ENCODE peak calls at places on chromosomes 6 and 20, in ten cellular contexts. One of them, this sample, is unnamed. For H3K36me3, the result is how much of the 10 kb centered on the place peaks cover.

GRCh38 chr6:149696904-149697303 is 21.0 kb downstream of the LATS1 start:
- DNase-seq in left ventricle myocardium inferior: no peak
- DNase-seq in tibial artery: no peak
- DNase-seq in fibroblast of lung: peak
- DNase-seq in heart left ventricle: no peak
- DNase-seq in IMR-90: peak
- DNase-seq in HCT116: no peak
- DNase-seq in stomach: no peak
- DNase-seq in colonic mucosa: no peak
- DNase-seq in H1: no peak
- DNase-seq in this sample: no peak

GRCh38 chr6:167956983-167957492 is 40.4 kb upstream of the KIF25 start:
- DNase-seq in left ventricle myocardium inferior: no peak
- DNase-seq in tibial artery: no peak
- DNase-seq in fibroblast of lung: no peak
- DNase-seq in heart left ventricle: no peak
- DNase-seq in IMR-90: peak
- DNase-seq in HCT116: no peak
- DNase-seq in stomach: no peak
- DNase-seq in colonic mucosa: no peak
- DNase-seq in H1: no peak
- DNase-seq in this sample: no peak

GRCh38 chr6:46626228-46626909 is 26.2 kb downstream of the CYP39A1 start:
- DNase-seq in left ventricle myocardium inferior: no peak
- DNase-seq in tibial artery: no peak
- DNase-seq in fibroblast of lung: peak
- DNase-seq in heart left ventricle: no peak
- DNase-seq in IMR-90: peak
- DNase-seq in HCT116: peak
- DNase-seq in stomach: no peak
- DNase-seq in colonic mucosa: no peak
- DNase-seq in H1: no peak
- DNase-seq in this sample: no peak

GRCh38 chr6:105601541-105602174 is 198.8 kb upstream of the PREP start:
- DNase-seq in left ventricle myocardium inferior: peak
- DNase-seq in tibial artery: peak
- DNase-seq in fibroblast of lung: peak
- DNase-seq in heart left ventricle: peak
- DNase-seq in IMR-90: peak
- DNase-seq in HCT116: no peak
- DNase-seq in stomach: peak
- DNase-seq in colonic mucosa: peak
- DNase-seq in H1: no peak
- DNase-seq in this sample: no peak

GRCh38 chr6:38806271-38806670 is 91.2 kb downstream of the DNAH8 start:
- DNase-seq in left ventricle myocardium inferior: no peak
- DNase-seq in tibial artery: no peak
- DNase-seq in fibroblast of lung: no peak
- DNase-seq in heart left ventricle: no peak
- DNase-seq in IMR-90: no peak
- DNase-seq in HCT116: no peak
- DNase-seq in stomach: no peak
- DNase-seq in colonic mucosa: no peak
- DNase-seq in H1: no peak
- DNase-seq in this sample: no peak

GRCh38 chr6:72271531-72271930 is 350.3 kb upstream of the KCNQ5 start:
- DNase-seq in left ventricle myocardium inferior: no peak
- DNase-seq in tibial artery: no peak
- DNase-seq in fibroblast of lung: no peak
- DNase-seq in heart left ventricle: no peak
- DNase-seq in IMR-90: no peak
- DNase-seq in HCT116: no peak
- DNase-seq in stomach: no peak
- DNase-seq in colonic mucosa: no peak
- DNase-seq in H1: no peak
- DNase-seq in this sample: no peak

GRCh38 chr6:150267686-150268561 is 100.9 kb upstream of the IYD start:
- DNase-seq in left ventricle myocardium inferior: no peak
- DNase-seq in tibial artery: peak
- DNase-seq in fibroblast of lung: peak
- DNase-seq in heart left ventricle: no peak
- DNase-seq in IMR-90: peak
- DNase-seq in HCT116: no peak
- DNase-seq in stomach: no peak
- DNase-seq in colonic mucosa: no peak
- DNase-seq in H1: no peak
- DNase-seq in this sample: no peak

GRCh38 chr6:4561773-4562172 is 214.4 kb upstream of the CDYL start:
- DNase-seq in left ventricle myocardium inferior: no peak
- DNase-seq in tibial artery: no peak
- DNase-seq in fibroblast of lung: no peak
- DNase-seq in heart left ventricle: no peak
- DNase-seq in IMR-90: no peak
- DNase-seq in HCT116: no peak
- DNase-seq in stomach: no peak
- DNase-seq in colonic mucosa: no peak
- DNase-seq in H1: no peak
- DNase-seq in this sample: no peak

GRCh38 chr6:36131517-36132220 is 1.4 kb downstream of the MAPK13 start:
- DNase-seq in left ventricle myocardium inferior: no peak
- DNase-seq in tibial artery: no peak
- DNase-seq in fibroblast of lung: peak
- DNase-seq in heart left ventricle: no peak
- DNase-seq in IMR-90: peak
- DNase-seq in HCT116: no peak
- DNase-seq in stomach: peak
- DNase-seq in colonic mucosa: peak
- DNase-seq in H1: no peak
- DNase-seq in this sample: peak

GRCh38 chr6:161273356-161273751 is 507 bp downstream of the AGPAT4 start:
- DNase-seq in left ventricle myocardium inferior: no peak
- DNase-seq in tibial artery: no peak
- DNase-seq in fibroblast of lung: peak
- DNase-seq in heart left ventricle: no peak
- DNase-seq in IMR-90: peak
- DNase-seq in HCT116: peak
- DNase-seq in stomach: no peak
- DNase-seq in colonic mucosa: no peak
- DNase-seq in H1: no peak
- DNase-seq in this sample: no peak

GRCh38 chr20:59025086-59025485 is 5.9 kb downstream of the TUBB1 start:
- DNase-seq in left ventricle myocardium inferior: no peak
- DNase-seq in tibial artery: no peak
- DNase-seq in fibroblast of lung: no peak
- DNase-seq in heart left ventricle: no peak
- DNase-seq in IMR-90: no peak
- DNase-seq in HCT116: no peak
- DNase-seq in stomach: no peak
- DNase-seq in colonic mucosa: no peak
- DNase-seq in H1: no peak
- DNase-seq in this sample: no peak

GRCh38 chr20:59028812-59029211 is 3.3 kb downstream of the ATP5F1E start:
- DNase-seq in left ventricle myocardium inferior: no peak
- DNase-seq in tibial artery: no peak
- DNase-seq in fibroblast of lung: no peak
- DNase-seq in heart left ventricle: no peak
- DNase-seq in IMR-90: peak
- DNase-seq in HCT116: no peak
- DNase-seq in stomach: no peak
- DNase-seq in colonic mucosa: no peak
- DNase-seq in H1: no peak
- DNase-seq in this sample: no peak

GRCh38 chr20:59025511-59025910 is 6.3 kb downstream of the TUBB1 start:
- DNase-seq in left ventricle myocardium inferior: no peak
- DNase-seq in tibial artery: no peak
- DNase-seq in fibroblast of lung: no peak
- DNase-seq in heart left ventricle: no peak
- DNase-seq in IMR-90: no peak
- DNase-seq in HCT116: no peak
- DNase-seq in stomach: no peak
- DNase-seq in colonic mucosa: no peak
- DNase-seq in H1: no peak
- DNase-seq in this sample: no peak

GRCh38 chr20:59027746-59028320 is 4.3 kb downstream of the ATP5F1E start:
- DNase-seq in left ventricle myocardium inferior: no peak
- DNase-seq in tibial artery: no peak
- DNase-seq in fibroblast of lung: peak
- DNase-seq in heart left ventricle: no peak
- DNase-seq in IMR-90: peak
- DNase-seq in HCT116: no peak
- DNase-seq in stomach: no peak
- DNase-seq in colonic mucosa: no peak
- DNase-seq in H1: no peak
- DNase-seq in this sample: no peak

DNA sequence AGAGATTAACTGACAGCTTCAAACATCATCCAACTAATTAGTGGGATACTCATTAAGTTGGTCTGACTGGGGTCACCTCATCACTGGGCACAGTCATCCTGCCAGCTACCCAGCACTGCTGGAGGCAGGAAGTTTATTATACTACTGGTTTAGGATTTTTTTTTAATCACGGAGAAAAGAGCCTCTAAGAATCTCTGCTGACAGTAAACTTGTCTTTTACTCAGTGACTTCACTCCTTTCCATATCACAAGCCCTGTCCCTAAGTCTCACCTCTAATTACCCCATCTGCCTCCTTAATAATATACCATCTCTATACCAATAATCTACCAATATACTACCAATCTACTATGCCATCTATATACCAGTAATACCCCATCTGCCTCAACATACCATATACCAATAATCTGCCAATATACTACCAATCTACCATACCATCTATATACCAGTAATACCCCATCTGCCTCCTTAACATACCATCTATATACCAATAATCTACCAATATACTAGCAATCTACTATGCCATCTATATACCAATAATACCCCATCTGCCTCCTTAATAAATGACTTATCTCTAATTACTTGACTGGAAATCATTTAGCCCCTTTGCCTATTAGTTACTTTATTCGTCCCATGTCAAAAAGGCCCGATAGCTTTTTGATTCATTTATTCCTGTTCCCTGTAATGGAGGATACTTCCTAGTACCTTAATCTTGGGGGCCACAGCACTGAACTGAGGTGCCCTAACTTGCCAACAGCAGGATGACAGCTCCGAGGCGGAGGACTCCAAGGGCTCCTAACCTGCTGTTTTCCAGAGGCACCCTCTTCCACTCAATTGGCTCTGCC is 5.0 kb downstream of the ATP5F1E start:
- DNase-seq in left ventricle myocardium inferior: no peak
- DNase-seq in tibial artery: no peak
- DNase-seq in fibroblast of lung: no peak
- DNase-seq in heart left ventricle: no peak
- DNase-seq in IMR-90: no peak
- DNase-seq in HCT116: no peak
- DNase-seq in stomach: no peak
- DNase-seq in colonic mucosa: no peak
- DNase-seq in H1: no peak
- DNase-seq in this sample: no peak
- H3K36me3 ChIP-seq in left ventricle myocardium inferior: half or more
- H3K36me3 ChIP-seq in tibial artery: half or more
- H3K36me3 ChIP-seq in fibroblast of lung: under half
- H3K36me3 ChIP-seq in heart left ventricle: half or more
- H3K36me3 ChIP-seq in IMR-90: under half
- H3K36me3 ChIP-seq in HCT116: under half
- H3K36me3 ChIP-seq in stomach: under half
- H3K36me3 ChIP-seq in colonic mucosa: under half
- H3K36me3 ChIP-seq in H1: under half
- H3K36me3 ChIP-seq in this sample: under half

DNA sequence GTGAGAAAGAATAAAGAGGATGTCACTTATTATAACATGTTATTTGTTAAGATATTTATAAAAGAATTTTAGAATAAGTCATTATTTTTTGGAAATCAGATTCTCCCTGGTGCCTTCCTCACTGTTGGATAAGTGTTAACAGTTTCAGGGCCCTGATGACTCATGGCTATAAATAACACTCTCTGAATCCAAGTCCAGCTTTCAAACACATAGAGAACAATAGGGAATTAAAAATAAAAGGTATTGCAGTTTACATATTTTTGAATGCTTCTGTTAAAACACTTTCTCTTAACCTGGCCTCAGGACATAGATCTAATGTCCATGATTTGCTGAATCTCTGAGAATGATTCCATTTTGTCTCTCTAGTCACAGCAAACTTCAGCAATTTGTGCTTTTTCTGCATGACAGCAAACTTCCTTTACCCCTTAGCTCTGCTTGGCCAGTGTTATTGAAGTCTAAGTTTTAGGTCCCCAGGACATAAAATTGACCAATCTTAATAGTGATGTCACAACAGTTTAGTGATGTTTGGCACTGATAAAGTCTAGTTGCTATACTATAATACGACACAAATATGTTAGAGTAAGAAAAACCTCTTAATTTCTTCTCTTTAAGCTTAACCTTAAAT is 1192.4 kb upstream of the CITED2 start:
- DNase-seq in left ventricle myocardium inferior: no peak
- DNase-seq in tibial artery: no peak
- DNase-seq in fibroblast of lung: peak
- DNase-seq in heart left ventricle: no peak
- DNase-seq in IMR-90: peak
- DNase-seq in HCT116: no peak
- DNase-seq in stomach: no peak
- DNase-seq in colonic mucosa: no peak
- DNase-seq in H1: no peak
- DNase-seq in this sample: no peak
- H3K27ac ChIP-seq in left ventricle myocardium inferior: peak
- H3K27ac ChIP-seq in tibial artery: no peak
- H3K27ac ChIP-seq in fibroblast of lung: no peak
- H3K27ac ChIP-seq in heart left ventricle: peak
- H3K27ac ChIP-seq in IMR-90: no peak
- H3K27ac ChIP-seq in HCT116: no peak
- H3K27ac ChIP-seq in stomach: no peak
- H3K27ac ChIP-seq in colonic mucosa: no peak
- H3K27ac ChIP-seq in H1: no peak
- H3K27ac ChIP-seq in this sample: no peak

GRCh38 chr6:42331019-42331418 is 113.4 kb upstream of the MRPS10 start:
- DNase-seq in left ventricle myocardium inferior: no peak
- DNase-seq in tibial artery: no peak
- DNase-seq in fibroblast of lung: no peak
- DNase-seq in heart left ventricle: no peak
- DNase-seq in IMR-90: no peak
- DNase-seq in HCT116: no peak
- DNase-seq in stomach: no peak
- DNase-seq in colonic mucosa: no peak
- DNase-seq in H1: no peak
- DNase-seq in this sample: no peak
- TF ChIP-seq CTCF in left ventricle myocardium inferior: no peak
- TF ChIP-seq CTCF in tibial artery: no peak
- TF ChIP-seq CTCF in fibroblast of lung: no peak
- TF ChIP-seq CTCF in heart left ventricle: no peak
- TF ChIP-seq CTCF in IMR-90: no peak
- TF ChIP-seq CTCF in HCT116: no peak
- TF ChIP-seq CTCF in stomach: no peak
- TF ChIP-seq CTCF in colonic mucosa: no peak
- TF ChIP-seq CTCF in H1: no peak
- TF ChIP-seq CTCF in this sample: no peak

DNA sequence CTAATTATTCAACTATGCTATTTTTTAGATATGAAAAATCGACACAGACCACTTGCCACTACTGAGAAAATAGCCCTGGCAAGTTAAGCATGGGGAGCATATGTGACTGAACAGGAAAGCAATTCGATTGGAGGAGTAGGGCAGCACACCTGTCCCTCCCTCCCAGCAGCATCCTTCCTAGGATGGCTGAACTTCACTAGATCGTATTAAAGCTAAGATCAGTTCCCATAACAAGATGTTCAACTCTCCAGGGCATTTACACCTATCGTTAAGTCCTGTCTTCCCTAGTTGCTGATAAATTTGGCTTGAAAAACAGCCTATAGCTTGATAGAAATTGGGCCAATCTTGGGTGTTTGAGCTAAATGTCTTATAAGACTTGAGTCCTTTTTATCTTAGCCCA is 7.0 kb downstream of the PPP1R10 start:
- DNase-seq in left ventricle myocardium inferior: no peak
- DNase-seq in tibial artery: no peak
- DNase-seq in fibroblast of lung: no peak
- DNase-seq in heart left ventricle: no peak
- DNase-seq in IMR-90: no peak
- DNase-seq in HCT116: no peak
- DNase-seq in stomach: no peak
- DNase-seq in colonic mucosa: no peak
- DNase-seq in H1: no peak
- DNase-seq in this sample: no peak
- H3K36me3 ChIP-seq in left ventricle myocardium inferior: under half
- H3K36me3 ChIP-seq in tibial artery: under half
- H3K36me3 ChIP-seq in fibroblast of lung: under half
- H3K36me3 ChIP-seq in heart left ventricle: half or more
- H3K36me3 ChIP-seq in IMR-90: under half
- H3K36me3 ChIP-seq in HCT116: under half
- H3K36me3 ChIP-seq in stomach: under half
- H3K36me3 ChIP-seq in colonic mucosa: under half
- H3K36me3 ChIP-seq in H1: under half
- H3K36me3 ChIP-seq in this sample: half or more